ENCODE peak calls at places on chromosomes 6 and 20, in four cellular contexts. C is fibroblast of pulmonary artery, O is endothelial cell, G is suprapubic skin. D is an unnamed sample.

GRCh38 chr6:37819802-37820712 is 530 bp downstream of the ZFAND3 start:
- DNase-seq in C (peak), O (peak), G (peak), D (peak)

GRCh38 chr20:49452011-49452482 is 30.4 kb downstream of the KCNB1 start:
- DNase-seq in C (peak), O (no peak), G (no peak), D (no peak)

GRCh38 chr20:63119451-63120285 is 96.3 kb downstream of the YTHDF1 start:
- DNase-seq in C (no peak), O (no peak), G (no peak), D (no peak)

GRCh38 chr20:2101057-2101934 is at the start of gene STK35:
- DNase-seq in C (peak), O (peak), G (peak), D (peak)

GRCh38 chr20:49675368-49676151 is 38.1 kb downstream of the B4GALT5 start:
- DNase-seq in C (no peak), O (no peak), G (no peak), D (no peak)

GRCh38 chr20:1803216-1804128 is 91.7 kb upstream of the SIRPA start:
- DNase-seq in C (peak), O (peak), G (no peak), D (peak)

GRCh38 chr6:64439274-64439673 is 803.7 kb downstream of the PHF3 start:
- DNase-seq in C (peak), O (no peak), G (no peak), D (no peak)

GRCh38 chr20:3797226-3797545 is 1.1 kb downstream of the CDC25B start:
- DNase-seq in C (no peak), O (no peak), G (peak), D (no peak)

GRCh38 chr6:110976575-110976974 is 5.3 kb upstream of the RPF2 start:
- DNase-seq in C (no peak), O (no peak), G (no peak), D (no peak)

GRCh38 chr6:43807228-43808061 is 37.4 kb downstream of the VEGFA start:
- DNase-seq in C (peak), O (no peak), G (no peak), D (no peak)

GRCh38 chr6:161164182-161164625 is 109.7 kb downstream of the AGPAT4 start:
- DNase-seq in C (no peak), O (no peak), G (no peak), D (no peak)

GRCh38 chr6:99905209-99906106 is 88.6 kb downstream of the MCHR2 start:
- DNase-seq in C (peak), O (peak), G (no peak), D (no peak)

GRCh38 chr6:50007821-50008220 is 14.0 kb downstream of the DEFB110 start:
- DNase-seq in C (no peak), O (no peak), G (no peak), D (no peak)

GRCh38 chr20:16966276-16966880 is 218.2 kb downstream of the OTOR start:
- DNase-seq in C (no peak), O (no peak), G (no peak), D (no peak)
- TF ChIP-seq CTCF in C (no peak), O (no peak), G (no peak), D (no peak)

GRCh38 chr20:5065489-5066383 is 54.0 kb downstream of the PCNA start:
- DNase-seq in C (peak), O (no peak), G (peak), D (no peak)
- TF ChIP-seq CTCF in C (no peak), O (no peak), G (no peak), D (no peak)

DNA sequence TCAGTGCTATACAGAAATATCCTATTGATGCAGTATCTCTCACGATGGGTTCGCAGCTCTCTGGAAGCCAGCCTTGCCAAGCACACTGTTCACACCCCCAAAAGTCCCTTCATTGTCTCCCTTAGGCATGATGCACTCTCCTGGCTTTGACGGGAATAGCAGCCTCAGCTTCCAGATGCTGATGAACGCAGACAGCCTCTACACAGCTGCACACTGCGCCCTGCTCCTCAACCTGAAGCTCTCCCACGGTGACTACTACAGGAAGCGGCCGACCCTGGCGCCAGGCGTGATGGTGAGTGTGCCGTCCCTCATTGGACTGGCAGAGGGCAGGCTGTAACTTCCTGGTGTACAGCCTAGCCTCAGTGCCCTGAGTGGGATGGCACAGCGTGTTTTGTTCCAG is 60.0 kb upstream of the PBOV1 start:
- DNase-seq in C (peak), O (no peak), G (no peak), D (peak)
- TF ChIP-seq CTCF in C (peak), O (no peak), G (peak), D (no peak)

DNA sequence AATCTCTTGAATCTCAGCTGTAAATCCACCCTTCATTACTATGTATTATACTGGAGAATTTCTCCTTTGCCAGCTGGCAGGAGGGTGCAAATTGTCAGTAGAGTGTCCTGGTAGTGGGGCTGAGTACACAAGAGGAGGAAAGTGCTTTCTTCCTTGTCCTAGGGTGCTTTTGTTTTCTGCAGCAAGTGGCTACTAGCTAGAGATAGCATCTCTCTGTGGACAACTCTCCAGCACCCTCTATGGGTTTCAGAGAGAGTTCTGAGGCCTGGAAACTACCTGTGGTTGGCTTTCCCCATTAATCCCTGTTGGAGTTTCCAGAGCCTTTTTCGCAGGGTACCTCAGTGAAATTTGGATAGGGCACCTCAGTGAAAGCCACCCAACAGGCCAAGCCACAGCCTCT is 422.5 kb upstream of the RGS17 start:
- DNase-seq in C (peak), O (peak), G (no peak), D (no peak)
- TF ChIP-seq CTCF in C (peak), O (no peak), G (peak), D (peak)

DNA sequence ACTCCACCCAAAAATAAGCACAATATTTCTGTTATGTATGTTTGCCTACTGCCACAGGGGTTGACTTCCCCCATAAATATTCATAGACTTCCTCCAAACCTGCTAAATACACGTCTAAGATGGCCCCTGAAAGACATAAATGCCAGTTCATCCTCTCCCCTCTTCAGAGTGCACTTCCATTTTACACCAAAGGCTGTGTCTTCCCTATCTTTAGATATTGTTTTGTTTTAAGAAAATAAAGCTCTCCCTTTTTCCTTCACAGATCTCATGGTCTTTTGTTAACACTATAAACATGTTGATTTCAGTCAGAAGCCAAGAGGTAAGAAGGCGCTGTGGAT is 643.5 kb downstream of the EPM2A start:
- DNase-seq in C (no peak), O (no peak), G (no peak), D (no peak)
- TF ChIP-seq CTCF in C (no peak), O (no peak), G (no peak), D (no peak)

DNA sequence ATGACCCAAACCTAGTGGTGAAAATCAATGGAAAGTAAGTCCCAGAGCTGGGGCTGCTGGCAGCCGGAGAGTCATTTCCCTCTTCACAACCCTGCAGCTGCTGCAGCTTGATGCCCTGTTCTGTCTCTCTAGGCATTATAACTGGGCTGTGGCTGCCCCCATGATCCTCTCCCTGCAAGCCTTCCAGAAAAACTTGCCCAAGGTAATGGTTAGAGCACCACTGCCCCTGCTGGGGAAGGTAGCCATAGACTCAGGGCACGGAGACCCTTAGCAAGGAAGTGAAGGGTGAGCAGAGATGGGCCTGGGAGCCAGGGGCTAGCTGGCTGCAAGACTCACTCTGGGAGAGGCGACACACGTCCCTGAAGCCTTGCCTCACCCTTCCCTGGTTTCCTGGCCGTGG is 12.0 kb downstream of the LPIN3 start:
- DNase-seq in C (no peak), O (no peak), G (no peak), D (no peak)
- TF ChIP-seq CTCF in C (no peak), O (no peak), G (no peak), D (no peak)

DNA sequence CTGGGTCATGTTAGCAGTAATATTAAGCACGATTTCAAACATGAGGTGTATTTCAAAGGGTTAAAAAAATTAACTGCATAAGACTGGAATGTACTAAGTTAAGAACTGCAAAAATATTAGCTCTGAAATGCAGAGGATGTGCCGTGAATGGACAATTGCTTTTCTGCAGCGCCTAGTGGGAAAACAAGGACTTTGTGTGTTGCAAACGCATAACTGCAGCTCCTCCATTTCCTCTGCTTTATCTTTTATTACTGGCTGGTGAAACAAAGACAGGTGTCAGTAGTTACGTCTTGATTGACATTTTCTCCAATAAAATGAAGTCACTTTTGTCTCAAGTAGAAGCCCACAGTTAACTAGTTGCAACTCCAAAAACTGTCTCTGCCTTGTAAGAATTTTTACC is 1.7 kb downstream of the PDE7B start:
- DNase-seq in C (peak), O (no peak), G (no peak), D (no peak)
- TF ChIP-seq CTCF in C (peak), O (no peak), G (no peak), D (peak)